ENCODE peak calls at places on chromosomes 3 and 15, in nine cellular contexts. L, Z, J, X, N, D, M, V and S are unnamed samples.

GRCh38 chr3:100158877-100159563 is 44.7 kb upstream of the FILIP1L start:
- DNase-seq in J (peak; percentile 11), X (no peak), N (no peak), M (no peak), Z (no peak), D (no peak), L (no peak), V (no peak), S (no peak)

GRCh38 chr3:89043406-89043947 is 63.9 kb upstream of the EPHA3 start:
- DNase-seq in N (no peak), M (no peak), J (no peak), V (no peak), Z (no peak), L (no peak), D (no peak), X (no peak), S (no peak)

GRCh38 chr3:194487289-194488006 is 646 bp upstream of the ATP13A3 start:
- DNase-seq in L (peak; percentile 8), M (no peak), D (peak; percentile 65), X (peak; percentile 80), Z (peak; percentile 59), V (no peak), J (no peak), N (peak; percentile 43), S (no peak)

GRCh38 chr15:91752081-91752810 is 101.3 kb upstream of the SLCO3A1 start:
- DNase-seq in N (no peak), M (no peak), X (no peak), J (no peak), L (no peak), V (no peak), D (no peak), Z (no peak), S (no peak)

GRCh38 chr3:178561239-178561638 is 25.0 kb downstream of the KCNMB2 start:
- DNase-seq in V (no peak), J (peak; percentile 8), D (no peak), L (no peak), X (peak; percentile 49), M (no peak), Z (no peak), N (no peak), S (no peak)

GRCh38 chr3:44223274-44223673 is 18.4 kb upstream of the TOPAZ1 start:
- DNase-seq in N (no peak), D (no peak), V (no peak), X (no peak), Z (no peak), M (no peak), L (no peak), J (no peak), S (no peak)

GRCh38 chr15:79192462-79193036 is 90.0 kb upstream of the ANKRD34C start:
- DNase-seq in M (no peak), J (no peak), D (peak; percentile 6), N (no peak), Z (no peak), V (no peak), L (no peak), X (peak; percentile 13), S (no peak)

GRCh38 chr3:114809668-114810413 is 337.2 kb downstream of the ZBTB20 start:
- DNase-seq in Z (no peak), M (no peak), X (peak; percentile 84), V (no peak), J (peak; percentile 93), D (no peak), N (no peak), L (no peak), S (no peak)

GRCh38 chr3:197424674-197425484 is 126.5 kb upstream of the DLG1 start:
- DNase-seq in M (no peak), L (no peak), V (no peak), D (no peak), J (no peak), X (no peak), N (no peak), Z (no peak), S (no peak)

GRCh38 chr3:49702672-49703071 is 13.3 kb downstream of the RNF123 start:
- DNase-seq in M (no peak), J (no peak), X (no peak), V (no peak), Z (no peak), N (no peak), D (no peak), L (no peak), S (no peak)

GRCh38 chr3:49699281-49699723 is 9.9 kb downstream of the RNF123 start:
- DNase-seq in X (no peak), D (peak; percentile 56), J (no peak), L (no peak), M (no peak), N (no peak), V (no peak), Z (no peak), S (no peak)

GRCh38 chr3:49701388-49702077 is 12.2 kb downstream of the RNF123 start:
- DNase-seq in V (no peak), N (no peak), D (no peak), M (no peak), Z (peak; percentile 85), X (no peak), J (no peak), L (no peak), S (no peak)

GRCh38 chr3:49700014-49700413 is 10.7 kb downstream of the RNF123 start:
- DNase-seq in M (no peak), N (no peak), Z (no peak), V (no peak), J (no peak), D (no peak), X (no peak), L (no peak), S (no peak)

DNA sequence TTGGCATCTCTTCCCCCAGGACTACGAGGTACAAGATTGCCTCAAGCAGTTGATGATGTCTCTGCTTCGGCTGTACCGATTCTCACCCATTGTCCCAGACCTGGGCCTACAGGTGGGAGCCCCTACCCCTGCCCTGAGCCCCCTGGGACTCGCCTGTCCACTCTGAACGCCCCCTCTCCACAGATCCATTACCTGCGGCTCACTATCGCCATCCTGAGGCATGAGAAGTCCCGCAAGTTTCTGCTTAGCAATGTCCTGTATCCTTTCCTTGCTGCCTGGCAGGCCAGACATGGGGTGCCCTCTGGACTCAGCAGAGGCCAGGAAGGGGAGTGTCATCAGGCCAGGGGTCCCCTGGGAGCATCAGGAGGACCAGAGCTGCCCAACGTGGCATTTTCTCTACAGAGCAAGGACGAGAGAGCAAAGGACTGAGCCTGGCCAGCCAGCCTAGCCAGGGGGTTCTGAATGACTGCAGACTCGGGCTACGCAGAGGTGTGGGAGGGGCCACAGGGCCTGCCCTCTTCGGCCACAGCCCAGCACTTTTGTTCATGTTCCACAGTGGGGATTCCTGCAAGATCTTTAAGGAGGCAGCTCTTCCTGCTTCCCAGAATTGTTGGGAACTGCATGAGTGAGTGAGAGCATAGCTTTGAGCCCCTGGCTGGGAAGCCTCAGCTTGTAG is 11.2 kb downstream of the RNF123 start:
- DNase-seq in M (no peak), X (no peak), L (no peak), Z (peak; percentile 52), V (no peak), D (no peak), J (no peak), N (no peak), S (no peak)
- TF ChIP-seq CTCF in M (no peak), X (no peak), L (no peak), Z (peak; percentile 14), V (peak; percentile 7), D (peak; percentile 9), J (peak; percentile 38), N (no peak), S (no peak)

GRCh38 chr3:64685331-64685799 is 2.4 kb downstream of the ADAMTS9 start:
- DNase-seq in D (peak; percentile 85), N (peak; percentile 48), X (no peak), M (no peak), V (no peak), J (peak; percentile 66), Z (no peak), L (no peak), S (peak; percentile 65)

GRCh38 chr3:64681015-64681414 is 6.8 kb downstream of the ADAMTS9 start:
- DNase-seq in X (no peak), M (no peak), L (no peak), J (no peak), N (no peak), V (no peak), D (no peak), Z (no peak), S (no peak)

GRCh38 chr3:64680334-64680733 is 7.5 kb downstream of the ADAMTS9 start:
- DNase-seq in L (no peak), N (no peak), X (no peak), Z (no peak), M (no peak), J (no peak), D (no peak), V (no peak), S (no peak)

GRCh38 chr3:64684715-64685261 is 3.0 kb downstream of the ADAMTS9 start:
- DNase-seq in Z (peak; percentile 54), X (no peak), V (no peak), J (peak; percentile 77), N (peak; percentile 34), L (no peak), D (peak; percentile 74), M (peak; percentile 38), S (peak; percentile 5)

DNA sequence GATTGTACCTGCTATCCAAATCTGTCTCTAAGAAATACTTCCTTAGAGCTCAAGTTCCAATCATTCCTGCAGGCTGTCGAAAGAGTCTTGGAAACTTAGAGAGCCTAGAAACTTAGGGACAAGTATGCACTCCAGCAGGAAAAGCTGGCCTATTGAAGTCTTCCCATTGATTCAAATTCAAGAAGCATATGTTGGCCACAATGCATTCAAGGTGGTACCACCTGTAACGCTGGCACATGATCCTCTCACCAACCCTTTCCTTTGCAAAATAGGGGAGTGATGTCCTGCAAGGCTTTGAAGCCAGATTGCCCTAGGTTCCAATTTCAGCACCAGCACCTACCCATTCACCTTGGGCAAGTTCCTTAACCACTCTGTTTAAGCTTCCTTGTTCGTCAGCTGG is 6.0 kb downstream of the ADAMTS9 start:
- DNase-seq in J (no peak), X (no peak), N (no peak), D (no peak), Z (no peak), M (no peak), V (no peak), L (no peak), S (no peak)
- TF ChIP-seq CTCF in J (no peak), X (no peak), N (no peak), D (no peak), Z (no peak), M (no peak), V (no peak), L (no peak), S (no peak)

GRCh38 chr15:75758071-75758872 is 45.6 kb upstream of the CSPG4 start:
- DNase-seq in M (peak; percentile 68), N (peak; percentile 93), D (peak; percentile 89), X (peak; percentile 88), L (peak; percentile 35), J (peak; percentile 85), Z (peak; percentile 89), V (peak; percentile 92), S (peak; percentile 81)
- TF ChIP-seq CTCF in M (no peak), N (peak; percentile 30), D (peak; percentile 50), X (no peak), L (no peak), J (peak; percentile 45), Z (no peak), V (peak; percentile 60), S (peak; percentile 41)

DNA sequence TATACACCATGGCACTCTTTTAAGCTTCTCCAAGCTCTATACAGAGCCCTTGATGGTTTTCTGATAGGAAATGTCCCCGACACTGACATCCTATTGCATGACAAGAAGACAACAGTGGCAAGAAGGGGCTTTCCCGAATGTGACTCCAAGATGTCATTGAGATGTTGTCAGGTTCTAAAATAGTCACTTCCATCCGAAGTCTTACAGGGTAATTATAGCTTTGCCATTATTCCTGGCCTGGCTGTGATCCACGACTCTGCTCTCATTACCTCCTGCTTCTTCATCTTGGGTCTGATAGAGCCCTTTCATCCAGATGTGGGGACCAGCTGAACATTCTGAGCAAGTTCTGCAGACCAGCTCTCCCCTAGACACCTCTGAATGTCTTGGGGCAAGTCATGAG is 40.6 kb upstream of the ADAMTS9 start:
- DNase-seq in N (no peak), D (no peak), V (no peak), L (no peak), X (no peak), M (no peak), J (no peak), Z (no peak), S (no peak)
- TF ChIP-seq CTCF in N (no peak), D (no peak), V (no peak), L (no peak), X (no peak), M (no peak), J (no peak), Z (no peak), S (no peak)